ENCODE peak calls at places on chromosomes 12 and 14, in six cellular contexts. D is mesendoderm, E is neuronal stem cell, M is H9, U is IMR-90, F is trophoblast cell. H is an unnamed sample.

GRCh38 chr12:86260183-86260582 is 4.0 kb upstream of the MGAT4C start:
- DNase-seq in D (no peak), E (no peak), M (no peak), U (no peak), F (no peak), H (no peak)

GRCh38 chr14:35558680-35559079 is 24.7 kb downstream of the INSM2 start:
- DNase-seq in D (no peak), E (peak; percentile 61), M (no peak), U (no peak), F (no peak), H (no peak)

GRCh38 chr14:75514673-75515630 is 7.3 kb upstream of the BATF start:
- DNase-seq in D (peak; percentile 43), E (no peak), M (peak; percentile 67), U (peak; percentile 15), F (peak; percentile 40), H (no peak)

GRCh38 chr12:27272375-27273028 is 28.4 kb downstream of the STK38L start:
- DNase-seq in D (no peak), E (no peak), M (no peak), U (no peak), F (no peak), H (no peak)

GRCh38 chr14:94397899-94398479 is 9.6 kb upstream of the SERPINA1 start:
- DNase-seq in D (peak; percentile 54), E (no peak), M (no peak), U (no peak), F (peak; percentile 33), H (no peak)

GRCh38 chr12:57735198-57735855 is 3.2 kb downstream of the AGAP2 start:
- DNase-seq in D (peak; percentile 56), E (no peak), M (peak; percentile 53), U (no peak), F (no peak), H (no peak)

GRCh38 chr12:52708010-52708409 is 4.7 kb upstream of the KRT77 start:
- DNase-seq in D (peak; percentile 30), E (no peak), M (no peak), U (no peak), F (no peak), H (no peak)

GRCh38 chr12:27064397-27065342 is 17.7 kb downstream of the C12orf71 start:
- DNase-seq in D (no peak), E (no peak), M (no peak), U (no peak), F (no peak), H (no peak)

GRCh38 chr12:107875772-107876171 is 101.3 kb downstream of the ASCL4 start:
- DNase-seq in D (no peak), E (no peak), M (no peak), U (no peak), F (no peak), H (no peak)

GRCh38 chr12:24909667-24910066 is 39.2 kb downstream of the BCAT1 start:
- DNase-seq in D (no peak), E (no peak), M (no peak), U (peak; percentile 97), F (peak; percentile 52), H (peak; percentile 96)

DNA sequence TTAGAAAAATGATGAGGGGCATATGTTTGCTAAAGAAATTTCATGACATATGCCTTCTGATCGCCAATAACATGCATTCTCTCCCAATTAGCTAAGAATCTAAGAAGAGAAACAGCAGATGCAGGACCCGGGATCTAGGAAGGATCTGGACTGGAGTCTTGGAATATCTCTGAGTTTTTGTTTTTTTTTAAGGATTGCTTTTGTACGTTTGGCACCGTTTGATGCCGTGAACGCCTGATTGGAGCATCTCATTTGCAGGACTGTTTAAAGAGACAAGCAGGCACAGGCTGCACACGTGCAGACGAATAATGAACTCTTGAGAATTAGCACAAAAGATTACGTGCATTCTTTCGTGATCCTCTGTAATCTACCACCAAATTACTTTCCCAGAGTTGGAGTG is 13.6 kb downstream of the EML1 start:
- DNase-seq in D (no peak), E (no peak), M (no peak), U (no peak), F (peak; percentile 61), H (no peak)
- H3K4ac ChIP-seq in D (no peak overlapping the region), E (no peak overlapping the region), M (no peak overlapping the region), U (no peak overlapping the region), F (no peak overlapping the region), H (no peak overlapping the region)

DNA sequence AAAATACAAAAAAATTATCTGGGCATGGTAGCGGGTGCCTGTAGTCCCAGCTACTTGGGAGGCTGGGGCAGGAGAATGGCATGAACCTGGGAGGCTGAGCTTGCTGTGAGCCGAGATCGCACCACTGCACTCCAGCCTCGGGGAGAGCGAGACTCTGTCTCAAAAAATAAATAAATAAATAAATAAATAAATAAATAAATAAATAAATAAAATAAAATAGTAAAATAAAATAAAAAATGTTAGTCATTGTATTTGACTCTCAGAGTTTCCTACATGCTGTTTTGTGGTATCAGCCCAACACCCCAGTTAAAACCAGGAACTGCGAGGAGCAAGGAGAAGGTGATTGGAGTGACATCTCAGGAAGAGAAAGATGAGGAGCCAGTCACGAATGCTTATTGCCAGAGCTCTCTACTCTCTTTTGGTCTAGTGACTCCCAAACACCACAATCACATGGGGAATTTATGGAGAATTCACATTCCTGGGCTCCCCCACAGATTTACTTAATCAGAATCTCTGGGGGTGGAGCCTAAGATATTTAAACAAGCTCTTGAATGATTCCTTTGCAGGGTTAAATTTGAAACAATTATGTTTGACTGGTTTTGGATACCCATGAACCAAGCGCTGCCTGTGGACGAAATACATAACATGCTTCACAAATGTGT is 15.4 kb upstream of the SALL2 start:
- DNase-seq in D (peak; percentile 64), E (no peak), M (no peak), U (no peak), F (no peak), H (no peak)
- H3K4ac ChIP-seq in D (no peak overlapping the region), E (no peak overlapping the region), M (no peak overlapping the region), U (no peak overlapping the region), F (no peak overlapping the region), H (no peak overlapping the region)

DNA sequence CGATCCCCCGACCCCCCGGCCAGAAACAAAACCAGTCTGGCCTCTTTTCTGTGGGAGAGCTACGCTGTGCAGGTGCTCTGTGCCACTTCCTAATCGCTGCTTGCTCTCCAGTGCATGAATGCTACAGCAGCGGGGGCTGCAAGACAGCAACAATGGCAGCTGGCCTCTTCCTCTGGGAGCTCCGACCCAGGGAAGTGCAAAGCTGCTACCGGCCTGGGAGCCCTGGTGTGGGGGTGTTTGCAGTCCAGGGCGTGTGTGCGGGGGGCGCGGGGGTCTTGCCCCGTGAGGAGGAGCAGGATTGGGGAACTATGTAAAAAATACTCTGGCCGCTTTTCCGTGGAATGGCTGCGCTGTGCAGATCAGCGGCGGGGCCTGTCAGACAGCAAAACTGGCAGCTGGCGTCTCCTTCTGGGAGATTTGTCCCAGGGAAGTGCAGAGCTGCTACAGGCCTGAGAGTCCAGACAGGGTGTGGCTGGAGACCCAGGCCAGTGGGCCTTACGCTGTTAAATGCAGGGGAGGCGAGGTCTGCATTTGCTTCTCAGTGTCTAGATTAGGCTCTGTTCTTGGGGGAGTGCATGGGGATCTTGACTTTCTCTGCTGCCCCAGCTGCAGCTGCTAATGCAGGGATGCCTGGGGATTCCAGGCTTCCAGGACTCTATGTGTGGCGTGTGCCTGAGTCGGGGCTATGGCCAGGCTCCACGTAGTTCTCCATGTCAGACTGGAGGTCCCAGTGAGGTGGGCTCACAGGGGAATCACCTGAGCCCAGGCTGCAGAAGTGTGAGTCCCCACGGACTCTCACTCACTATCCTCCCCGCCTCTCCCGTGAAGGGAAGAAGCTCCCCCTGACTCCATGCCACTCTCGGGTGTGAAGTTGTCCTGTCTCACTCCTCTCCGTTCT is 344.5 kb downstream of the AEBP2 start:
- DNase-seq in D (no peak), E (no peak), M (peak; percentile 60), U (no peak), F (no peak), H (no peak)
- H3K4ac ChIP-seq in D (peak overlapping the region; percentile 49), E (no peak overlapping the region), M (no peak overlapping the region), U (no peak overlapping the region), F (no peak overlapping the region), H (no peak overlapping the region)

DNA sequence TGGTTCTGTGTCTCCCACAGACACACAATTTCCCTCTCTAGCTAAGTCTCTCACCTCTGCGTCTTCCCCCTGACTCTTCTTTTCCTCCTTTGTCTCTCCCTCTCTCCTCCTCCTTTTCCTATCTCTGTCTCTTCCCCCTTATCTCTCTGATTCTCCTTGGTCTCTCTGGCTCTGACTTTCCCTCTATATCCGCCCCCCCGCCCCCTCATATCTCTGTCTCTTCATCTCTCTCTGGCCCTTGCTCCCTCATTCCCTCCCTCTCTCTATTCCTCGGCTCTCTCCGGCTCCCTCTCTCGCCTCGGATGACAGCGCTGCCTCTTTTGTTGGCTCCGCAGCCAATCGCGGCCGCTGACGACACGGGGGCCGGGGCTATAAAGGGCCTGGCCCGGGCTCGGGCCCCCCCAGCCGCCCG is at the start of gene GDF11:
- DNase-seq in D (peak; percentile 89), E (peak; percentile 80), M (peak; percentile 88), U (peak; percentile 74), F (peak; percentile 60), H (peak; percentile 88)
- H3K4ac ChIP-seq in D (peak within 1 kb of the TSS; percentile 39), E (peak within 1 kb of the TSS; percentile 58), M (no peak within 1 kb of the TSS), U (peak within 1 kb of the TSS; percentile 77), F (peak within 1 kb of the TSS; percentile 52), H (peak within 1 kb of the TSS; percentile 0)